ENCODE peak calls at places on chromosomes 16 and 17, in four cellular contexts. Q is OCI-LY7, Z is AG10803, H is kidney tubule cell. F is an unnamed sample.

GRCh38 chr17:19453296-19453695 is 42.3 kb downstream of the RNF112 start:
- DNase-seq in Q (no peak), Z (no peak), H (no peak), F (no peak)

GRCh38 chr16:71883849-71884638 is at the start of gene ZNF821:
- DNase-seq in Q (peak), Z (peak), H (peak), F (peak)

GRCh38 chr17:49996495-49997255 is 1.7 kb upstream of the DLX3 start:
- DNase-seq in Q (peak), Z (no peak), H (peak), F (no peak)

GRCh38 chr16:560701-561412 is 663 bp downstream of the PRR35 start:
- DNase-seq in Q (no peak), Z (no peak), H (no peak), F (no peak)

GRCh38 chr17:5931611-5932010 is 138.6 kb upstream of the WSCD1 start:
- DNase-seq in Q (no peak), Z (no peak), H (peak), F (peak)

GRCh38 chr16:88789593-88789992 is 4.6 kb upstream of the PIEZO1 start:
- DNase-seq in Q (no peak), Z (no peak), H (no peak), F (no peak)

GRCh38 chr16:89448656-89449055 is 41.7 kb downstream of the ANKRD11 start:
- DNase-seq in Q (no peak), Z (no peak), H (peak), F (no peak)

GRCh38 chr17:30565073-30565935 is 88.1 kb downstream of the GOSR1 start:
- DNase-seq in Q (no peak), Z (no peak), H (peak), F (peak)

GRCh38 chr17:46972346-46972745 is 6.7 kb downstream of the RPRML start:
- DNase-seq in Q (no peak), Z (no peak), H (no peak), F (no peak)

F was measured in mammary epithelial cell.